ENCODE peak calls at places on chromosomes 13 and 19, in four cellular contexts. Q is GM12878, D is activated T-helper 1 cell treated with Interleukin-2 at 50 U/mL for 16 hours, G is DMS153. S is an unnamed sample.

GRCh38 chr19:45071969-45072790 is 4.1 kb downstream of the ZNF296 start:
- DNase-seq in D (no peak), Q (no peak), G (no peak), S (no peak)

GRCh38 chr19:18507727-18508440 is 14.0 kb downstream of the ELL start:
- DNase-seq in G (no peak), Q (no peak), D (no peak), S (no peak)

GRCh38 chr19:40443930-40444180 is 280 bp downstream of the SERTAD3 start:
- DNase-seq in Q (no peak), D (no peak), G (no peak), S (no peak)

GRCh38 chr13:80654638-80655249 is 313.8 kb upstream of the SPRY2 start:
- DNase-seq in G (no peak), Q (no peak), D (no peak), S (no peak)

GRCh38 chr19:3687774-3688706 is 12.2 kb downstream of the PIP5K1C start:
- DNase-seq in D (peak; percentile 42), Q (no peak), G (peak; percentile 54), S (no peak)

GRCh38 chr13:82647540-82647939 is 1234.7 kb downstream of the SLITRK1 start:
- DNase-seq in Q (no peak), D (no peak), G (no peak), S (no peak)

GRCh38 chr19:48858984-48859710 is 9.3 kb downstream of the PLEKHA4 start:
- DNase-seq in G (no peak), Q (no peak), D (peak; percentile 59), S (no peak)

GRCh38 chr19:3368848-3369336 is 2.5 kb downstream of the NFIC start:
- DNase-seq in D (no peak), Q (no peak), G (no peak), S (no peak)

GRCh38 chr13:30978981-30979956 is 46.8 kb downstream of the TEX26 start:
- DNase-seq in G (peak; percentile 3), Q (no peak), D (peak; percentile 7), S (no peak)

GRCh38 chr13:87676254-87677042 is 5.3 kb downstream of the SLITRK5 start:
- DNase-seq in G (no peak), Q (no peak), D (no peak), S (no peak)

GRCh38 chr19:15115080-15115479 is 7.9 kb downstream of the SYDE1 start:
- DNase-seq in G (no peak), Q (no peak), D (no peak), S (no peak)

GRCh38 chr13:96093296-96094006 is 3.5 kb downstream of the HS6ST3 start:
- DNase-seq in G (no peak), Q (no peak), D (no peak), S (no peak)

GRCh38 chr13:48843630-48844380 is 131.9 kb upstream of the FNDC3A start:
- DNase-seq in D (no peak), Q (no peak), G (no peak), S (no peak)

GRCh38 chr13:33313504-33313903 is 27.9 kb upstream of the STARD13 start:
- DNase-seq in Q (no peak), D (no peak), G (no peak), S (no peak)

GRCh38 chr19:55440411-55441105 is 2.5 kb downstream of the SHISA7 start:
- DNase-seq in D (no peak), Q (no peak), G (peak; percentile 37), S (no peak)

GRCh38 chr13:33606692-33607091 is 211.3 kb upstream of the RFC3 start:
- DNase-seq in G (no peak), D (no peak), Q (no peak), S (no peak)

GRCh38 chr13:97459215-97459772 is 25.3 kb downstream of the RAP2A start:
- DNase-seq in Q (peak; percentile 33), G (no peak), D (no peak), S (no peak)

GRCh38 chr19:22140356-22140755 is 56.4 kb downstream of the ZNF676 start:
- DNase-seq in D (no peak), G (no peak), Q (no peak), S (no peak)

GRCh38 chr19:50796634-50797428 is 6.6 kb downstream of the ACP4 start:
- DNase-seq in Q (no peak), G (no peak), D (no peak), S (no peak)

GRCh38 chr13:41224113-41225110 is 30.0 kb upstream of the KBTBD7 start:
- DNase-seq in D (no peak), Q (no peak), G (no peak), S (no peak)